ENCODE peak calls at places on chromosomes 11 and 22, in five cellular contexts. J is testis, V is A549, T is breast epithelium, D is IMR-90. N is an unnamed sample.

GRCh38 chr11:107706531-107706930 is 5.3 kb downstream of the SLN start:
- DNase-seq in D (no peak), T (no peak), J (no peak), V (no peak), N (no peak)

GRCh38 chr11:89442801-89443200 is 48.4 kb downstream of the NOX4 start:
- DNase-seq in D (no peak), T (no peak), J (no peak), V (no peak), N (no peak)

GRCh38 chr11:118997627-118998387 is at the start of gene CENATAC:
- DNase-seq in T (peak; percentile 85), J (peak; percentile 96), D (peak; percentile 80), V (peak; percentile 86), N (peak; percentile 92)

GRCh38 chr22:48138427-48138826 is 1376.0 kb downstream of the TBC1D22A start:
- DNase-seq in D (no peak), J (no peak), V (peak; percentile 72), T (no peak), N (peak; percentile 6)

GRCh38 chr11:76609736-76610370 is 60.7 kb downstream of the LRRC32 start:
- DNase-seq in V (no peak), D (no peak), T (no peak), J (no peak), N (peak; percentile 78)

GRCh38 chr11:103683581-103683980 is 352.9 kb upstream of the DDI1 start:
- DNase-seq in T (no peak), J (no peak), D (peak; percentile 70), V (no peak), N (no peak)

GRCh38 chr22:41818596-41818995 is 14.3 kb upstream of the SREBF2 start:
- DNase-seq in V (no peak), T (no peak), D (no peak), J (no peak), N (no peak)

GRCh38 chr11:8098879-8099278 is 17.9 kb downstream of the TUB start:
- DNase-seq in V (no peak), D (peak; percentile 33), T (no peak), J (peak; percentile 13), N (no peak)

GRCh38 chr22:26172389-26172990 is 3.2 kb downstream of the SEZ6L start:
- DNase-seq in V (peak; percentile 35), T (no peak), J (peak; percentile 52), D (peak; percentile 4), N (no peak)

GRCh38 chr11:10715571-10715970 is 22.0 kb upstream of the IRAG1 start:
- DNase-seq in D (no peak), J (no peak), T (no peak), V (no peak), N (no peak)

GRCh38 chr11:117796456-117797428 is at the start of gene DSCAML1:
- DNase-seq in J (peak; percentile 33), D (no peak), V (no peak), T (no peak), N (no peak)

GRCh38 chr11:3667149-3668035 is 3.8 kb downstream of the CHRNA10 start:
- DNase-seq in V (no peak), J (peak; percentile 25), D (no peak), T (no peak), N (peak; percentile 58)

GRCh38 chr11:132803436-132803835 is 728.9 kb downstream of the OPCML start:
- DNase-seq in V (no peak), T (no peak), J (no peak), D (peak; percentile 32), N (no peak)

GRCh38 chr22:48883211-48883960 is 944.3 kb downstream of the BRD1 start:
- DNase-seq in T (no peak), V (no peak), D (no peak), J (no peak), N (no peak)

GRCh38 chr11:94031625-94032024 is 10.5 kb downstream of the HEPHL1 start:
- DNase-seq in J (no peak), D (no peak), V (no peak), T (no peak), N (no peak)

GRCh38 chr11:66459138-66459778 is 7.4 kb upstream of the PELI3 start:
- DNase-seq in V (no peak), J (no peak), T (no peak), D (no peak), N (no peak)

GRCh38 chr11:72598901-72599300 is 75.3 kb downstream of the PDE2A start:
- DNase-seq in T (no peak), V (peak; percentile 65), D (peak; percentile 21), J (peak; percentile 81), N (no peak)

GRCh38 chr11:71184421-71185210 is 67.8 kb downstream of the SHANK2 start:
- DNase-seq in V (no peak), D (no peak), T (no peak), J (no peak), N (no peak)

GRCh38 chr11:8186429-8186828 is 17.6 kb upstream of the RIC3 start:
- DNase-seq in D (no peak), V (no peak), J (no peak), T (no peak), N (no peak)

GRCh38 chr11:80727315-80727714 is 1286.5 kb upstream of the TENM4 start:
- DNase-seq in J (peak; percentile 14), T (no peak), V (no peak), D (no peak), N (no peak)

GRCh38 chr11:76657139-76657823 is 13.3 kb downstream of the LRRC32 start:
- DNase-seq in D (no peak), T (no peak), V (no peak), J (no peak), N (no peak)

GRCh38 chr11:119942583-119943338 is 195.2 kb downstream of the TRIM29 start:
- DNase-seq in T (no peak), V (no peak), D (peak; percentile 2), J (no peak), N (peak; percentile 40)

GRCh38 chr11:108693852-108694251 is 29.0 kb downstream of the DDX10 start:
- DNase-seq in T (no peak), J (no peak), D (peak; percentile 63), V (no peak), N (no peak)

GRCh38 chr11:102453286-102453797 is 777 bp upstream of the TMEM123 start:
- DNase-seq in J (peak; percentile 60), T (peak; percentile 43), D (no peak), V (no peak), N (no peak)

DNA sequence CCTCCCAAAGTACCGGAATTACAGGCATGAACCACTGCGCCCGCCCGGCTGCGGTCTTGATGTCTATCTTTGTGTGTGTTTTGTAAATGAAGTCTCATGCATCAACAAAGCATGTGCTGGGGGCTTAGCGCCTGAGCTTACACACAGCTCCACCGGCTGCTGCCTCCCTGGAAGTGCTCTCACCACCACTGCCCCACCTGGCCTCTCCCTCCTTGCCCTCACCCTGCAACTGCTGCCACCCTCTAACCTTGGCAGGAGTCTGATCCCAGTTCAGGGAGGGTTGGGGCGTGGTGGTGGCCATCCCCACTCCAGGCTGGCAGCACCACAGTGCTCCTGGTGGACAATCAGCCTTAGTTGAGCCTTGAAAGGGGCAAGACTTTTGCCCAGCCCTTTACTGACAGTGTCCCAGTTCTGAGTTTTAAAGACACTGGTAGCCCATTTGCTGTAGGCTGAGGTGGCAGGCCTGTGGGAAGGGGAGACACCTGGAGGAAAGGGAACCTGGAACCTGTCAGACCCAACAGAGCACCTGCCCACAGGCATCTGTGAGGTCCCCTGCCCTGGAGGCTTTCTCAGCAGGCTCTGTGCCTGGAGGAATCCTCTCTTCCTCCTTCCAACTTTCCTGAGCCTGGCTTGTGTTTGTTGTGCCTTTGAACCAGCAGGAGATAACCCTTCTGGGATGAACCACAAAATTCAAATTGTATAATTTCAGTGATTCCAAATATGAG is 42.4 kb upstream of the WEE1 start:
- DNase-seq in T (no peak), J (no peak), D (no peak), V (peak; percentile 33), N (no peak)
- TF ChIP-seq CTCF in T (peak; percentile 3), J (no peak), D (no peak), V (no peak), N (no peak)

GRCh38 chr22:46734830-46735453 is 3.1 kb downstream of the CERK start:
- DNase-seq in D (no peak), V (no peak), T (no peak), J (no peak), N (peak; percentile 54)
- TF ChIP-seq POLR2A in D (no peak), V (no peak), T (no peak), J (no peak), N (no peak)

GRCh38 chr11:114972105-114972504 is 293.8 kb downstream of the NXPE2 start:
- DNase-seq in D (no peak), J (no peak), V (no peak), T (no peak), N (no peak)

DNA sequence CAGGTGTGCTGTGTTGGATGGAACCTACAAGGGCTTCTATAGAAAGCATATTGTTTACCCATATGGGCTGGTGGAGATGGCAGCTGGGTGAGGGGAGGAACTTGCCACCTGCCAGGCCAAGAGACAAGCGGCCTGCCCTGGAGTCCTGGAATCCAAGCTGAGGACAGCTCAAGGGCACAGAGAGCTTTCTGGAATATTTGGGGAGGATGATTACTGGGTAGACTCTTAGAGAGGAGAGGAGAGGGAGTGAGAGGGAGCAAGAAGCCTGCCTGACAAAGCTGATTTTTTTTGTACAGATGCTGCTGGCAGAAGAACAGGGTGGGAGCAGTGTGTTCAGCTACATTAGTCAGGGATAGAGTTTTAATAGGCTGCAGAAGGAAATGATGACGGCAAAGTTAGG is 299.3 kb downstream of the NXPE2 start:
- DNase-seq in D (no peak), J (no peak), V (no peak), T (no peak), N (no peak)
- H3K4me3 ChIP-seq in D (no peak overlapping the region), J (no peak overlapping the region), V (no peak overlapping the region), T (no peak overlapping the region), N (no peak overlapping the region)

GRCh38 chr11:69546735-69547370 is 65.4 kb downstream of the LINC01488 start:
- DNase-seq in D (no peak), T (no peak), V (no peak), J (no peak), N (no peak)
- TF ChIP-seq CTCF in D (no peak), T (no peak), V (no peak), J (no peak), N (no peak)

GRCh38 chr22:28799125-28799833 is 1.1 kb downstream of the XBP1 start:
- DNase-seq in J (peak; percentile 44), V (peak; percentile 83), T (peak; percentile 71), D (peak; percentile 96), N (peak; percentile 73)

GRCh38 chr22:28799834-28800307 is 498 bp downstream of the XBP1 start:
- DNase-seq in D (peak; percentile 54), T (peak; percentile 40), J (peak; percentile 63), V (no peak), N (no peak)

GRCh38 chr22:28802595-28803087 is 2.3 kb upstream of the XBP1 start:
- DNase-seq in T (no peak), J (no peak), V (no peak), D (no peak), N (no peak)

GRCh38 chr22:28800308-28801041 is at the start of gene XBP1:
- DNase-seq in T (peak; percentile 94), D (peak; percentile 93), J (peak; percentile 96), V (peak; percentile 91), N (peak; percentile 90)

GRCh38 chr22:28801845-28802594 is 1.7 kb upstream of the XBP1 start:
- DNase-seq in D (no peak), V (no peak), T (peak; percentile 46), J (peak; percentile 32), N (no peak)
- TF ChIP-seq POLR2A in D (peak; percentile 14), V (no peak), T (no peak), J (no peak), N (no peak)